ENCODE peak calls at places on chromosomes 12 and 14, in eight cellular contexts. One of them, this sample, is unnamed.

GRCh38 chr14:96817750-96818666 is 20.8 kb downstream of the VRK1 start:
- DNase-seq in GM23338: no peak
- DNase-seq in H1: no peak
- DNase-seq in neural progenitor cell: no peak
- DNase-seq in HCT116: no peak
- DNase-seq in PC-9: no peak
- DNase-seq in HepG2: no peak
- DNase-seq in MM.1S: no peak
- DNase-seq in this sample: no peak

GRCh38 chr14:26808407-26808806 is 210.6 kb upstream of the NOVA1 start:
- DNase-seq in GM23338: no peak
- DNase-seq in H1: no peak
- DNase-seq in neural progenitor cell: no peak
- DNase-seq in HCT116: no peak
- DNase-seq in PC-9: no peak
- DNase-seq in HepG2: no peak
- DNase-seq in MM.1S: no peak
- DNase-seq in this sample: peak; percentile 61

GRCh38 chr12:43349863-43350262 is 202.1 kb downstream of the ADAMTS20 start:
- DNase-seq in GM23338: no peak
- DNase-seq in H1: no peak
- DNase-seq in neural progenitor cell: no peak
- DNase-seq in HCT116: peak; percentile 10
- DNase-seq in PC-9: no peak
- DNase-seq in HepG2: no peak
- DNase-seq in MM.1S: no peak
- DNase-seq in this sample: peak; percentile 62

GRCh38 chr14:56199095-56199975 is 81.1 kb downstream of the PELI2 start:
- DNase-seq in GM23338: no peak
- DNase-seq in H1: no peak
- DNase-seq in neural progenitor cell: no peak
- DNase-seq in HCT116: no peak
- DNase-seq in PC-9: no peak
- DNase-seq in HepG2: no peak
- DNase-seq in MM.1S: no peak
- DNase-seq in this sample: no peak

GRCh38 chr14:21090194-21090939 is 8.1 kb downstream of the ZNF219 start:
- DNase-seq in GM23338: peak; percentile 87
- DNase-seq in H1: peak; percentile 90
- DNase-seq in neural progenitor cell: peak; percentile 66
- DNase-seq in HCT116: no peak
- DNase-seq in PC-9: no peak
- DNase-seq in HepG2: no peak
- DNase-seq in MM.1S: no peak
- DNase-seq in this sample: no peak

GRCh38 chr14:68020999-68021663 is 201.6 kb downstream of the RAD51B start:
- DNase-seq in GM23338: no peak
- DNase-seq in H1: no peak
- DNase-seq in neural progenitor cell: no peak
- DNase-seq in HCT116: no peak
- DNase-seq in PC-9: no peak
- DNase-seq in HepG2: no peak
- DNase-seq in MM.1S: no peak
- DNase-seq in this sample: no peak

GRCh38 chr12:6489449-6489848 is 3.6 kb downstream of the MRPL51 start:
- DNase-seq in GM23338: no peak
- DNase-seq in H1: no peak
- DNase-seq in neural progenitor cell: no peak
- DNase-seq in HCT116: no peak
- DNase-seq in PC-9: no peak
- DNase-seq in HepG2: no peak
- DNase-seq in MM.1S: no peak
- DNase-seq in this sample: no peak

GRCh38 chr12:31492599-31493196 is 98.2 kb downstream of the DENND5B start:
- DNase-seq in GM23338: no peak
- DNase-seq in H1: no peak
- DNase-seq in neural progenitor cell: no peak
- DNase-seq in HCT116: no peak
- DNase-seq in PC-9: no peak
- DNase-seq in HepG2: no peak
- DNase-seq in MM.1S: no peak
- DNase-seq in this sample: no peak

GRCh38 chr12:8637244-8637643 is 24.6 kb upstream of the AICDA start:
- DNase-seq in GM23338: no peak
- DNase-seq in H1: no peak
- DNase-seq in neural progenitor cell: no peak
- DNase-seq in HCT116: no peak
- DNase-seq in PC-9: no peak
- DNase-seq in HepG2: no peak
- DNase-seq in MM.1S: peak; percentile 4
- DNase-seq in this sample: no peak

GRCh38 chr14:51277753-51278415 is 37.8 kb downstream of the TMX1 start:
- DNase-seq in GM23338: no peak
- DNase-seq in H1: no peak
- DNase-seq in neural progenitor cell: no peak
- DNase-seq in HCT116: no peak
- DNase-seq in PC-9: no peak
- DNase-seq in HepG2: no peak
- DNase-seq in MM.1S: no peak
- DNase-seq in this sample: no peak

GRCh38 chr12:132386926-132387497 is 57.6 kb upstream of the GALNT9 start:
- DNase-seq in GM23338: no peak
- DNase-seq in H1: no peak
- DNase-seq in neural progenitor cell: no peak
- DNase-seq in HCT116: no peak
- DNase-seq in PC-9: no peak
- DNase-seq in HepG2: no peak
- DNase-seq in MM.1S: no peak
- DNase-seq in this sample: no peak

GRCh38 chr12:132384916-132385315 is 55.5 kb upstream of the GALNT9 start:
- DNase-seq in GM23338: no peak
- DNase-seq in H1: no peak
- DNase-seq in neural progenitor cell: no peak
- DNase-seq in HCT116: no peak
- DNase-seq in PC-9: no peak
- DNase-seq in HepG2: no peak
- DNase-seq in MM.1S: no peak
- DNase-seq in this sample: no peak

GRCh38 chr12:132385923-132386751 is 56.7 kb upstream of the GALNT9 start:
- DNase-seq in GM23338: no peak
- DNase-seq in H1: no peak
- DNase-seq in neural progenitor cell: no peak
- DNase-seq in HCT116: no peak
- DNase-seq in PC-9: no peak
- DNase-seq in HepG2: no peak
- DNase-seq in MM.1S: no peak
- DNase-seq in this sample: no peak

GRCh38 chr12:132388379-132389015 is 59.1 kb upstream of the GALNT9 start:
- DNase-seq in GM23338: no peak
- DNase-seq in H1: no peak
- DNase-seq in neural progenitor cell: no peak
- DNase-seq in HCT116: no peak
- DNase-seq in PC-9: no peak
- DNase-seq in HepG2: no peak
- DNase-seq in MM.1S: no peak
- DNase-seq in this sample: no peak

DNA sequence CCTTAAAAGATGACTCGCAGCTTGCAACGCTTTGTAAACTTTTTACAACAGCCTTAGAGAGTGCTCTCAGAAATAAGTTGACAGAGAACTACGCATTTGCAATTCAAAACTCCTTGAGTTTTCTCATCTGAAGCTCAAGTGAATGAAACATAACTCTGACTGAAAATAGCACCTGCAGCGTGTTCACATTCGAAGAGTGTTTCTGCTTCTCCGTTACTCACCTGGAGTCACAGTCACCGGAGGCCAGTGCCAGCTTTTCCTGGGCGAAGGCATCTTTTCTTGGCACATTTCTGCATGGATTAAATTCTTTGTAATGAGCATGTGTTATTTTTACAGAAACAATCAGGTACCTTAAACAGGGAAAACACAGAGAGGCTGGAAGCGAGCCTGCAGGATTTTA is 56.0 kb upstream of the GALNT9 start:
- DNase-seq in GM23338: no peak
- DNase-seq in H1: no peak
- DNase-seq in neural progenitor cell: no peak
- DNase-seq in HCT116: no peak
- DNase-seq in PC-9: no peak
- DNase-seq in HepG2: no peak
- DNase-seq in MM.1S: no peak
- DNase-seq in this sample: no peak
- TF ChIP-seq EZH2 in GM23338: no peak
- TF ChIP-seq EZH2 in H1: no peak
- TF ChIP-seq EZH2 in neural progenitor cell: no peak
- TF ChIP-seq EZH2 in HCT116: no peak
- TF ChIP-seq EZH2 in PC-9: no peak
- TF ChIP-seq EZH2 in HepG2: no peak
- TF ChIP-seq EZH2 in MM.1S: no peak
- TF ChIP-seq EZH2 in this sample: peak; percentile 49

GRCh38 chr12:107779077-107779840 is 4.8 kb downstream of the ASCL4 start:
- DNase-seq in GM23338: no peak
- DNase-seq in H1: no peak
- DNase-seq in neural progenitor cell: no peak
- DNase-seq in HCT116: no peak
- DNase-seq in PC-9: no peak
- DNase-seq in HepG2: no peak
- DNase-seq in MM.1S: peak; percentile 84
- DNase-seq in this sample: no peak

GRCh38 chr12:107778383-107779015 is 4.0 kb downstream of the ASCL4 start:
- DNase-seq in GM23338: no peak
- DNase-seq in H1: no peak
- DNase-seq in neural progenitor cell: no peak
- DNase-seq in HCT116: no peak
- DNase-seq in PC-9: no peak
- DNase-seq in HepG2: peak; percentile 3
- DNase-seq in MM.1S: no peak
- DNase-seq in this sample: no peak

GRCh38 chr12:107774349-107775029 is at the start of gene ASCL4:
- DNase-seq in GM23338: peak; percentile 27
- DNase-seq in H1: no peak
- DNase-seq in neural progenitor cell: peak; percentile 21
- DNase-seq in HCT116: no peak
- DNase-seq in PC-9: no peak
- DNase-seq in HepG2: no peak
- DNase-seq in MM.1S: no peak
- DNase-seq in this sample: no peak

GRCh38 chr12:107776171-107776570 is 1.7 kb downstream of the ASCL4 start:
- DNase-seq in GM23338: no peak
- DNase-seq in H1: no peak
- DNase-seq in neural progenitor cell: no peak
- DNase-seq in HCT116: no peak
- DNase-seq in PC-9: no peak
- DNase-seq in HepG2: no peak
- DNase-seq in MM.1S: no peak
- DNase-seq in this sample: no peak

GRCh38 chr12:107775093-107775721 is 703 bp downstream of the ASCL4 start:
- DNase-seq in GM23338: peak; percentile 88
- DNase-seq in H1: peak; percentile 85
- DNase-seq in neural progenitor cell: peak; percentile 91
- DNase-seq in HCT116: no peak
- DNase-seq in PC-9: no peak
- DNase-seq in HepG2: no peak
- DNase-seq in MM.1S: no peak
- DNase-seq in this sample: no peak
- TF ChIP-seq EZH2 in GM23338: no peak
- TF ChIP-seq EZH2 in H1: peak; percentile 73
- TF ChIP-seq EZH2 in neural progenitor cell: peak; percentile 79
- TF ChIP-seq EZH2 in HCT116: no peak
- TF ChIP-seq EZH2 in PC-9: no peak
- TF ChIP-seq EZH2 in HepG2: no peak
- TF ChIP-seq EZH2 in MM.1S: no peak
- TF ChIP-seq EZH2 in this sample: no peak

DNA sequence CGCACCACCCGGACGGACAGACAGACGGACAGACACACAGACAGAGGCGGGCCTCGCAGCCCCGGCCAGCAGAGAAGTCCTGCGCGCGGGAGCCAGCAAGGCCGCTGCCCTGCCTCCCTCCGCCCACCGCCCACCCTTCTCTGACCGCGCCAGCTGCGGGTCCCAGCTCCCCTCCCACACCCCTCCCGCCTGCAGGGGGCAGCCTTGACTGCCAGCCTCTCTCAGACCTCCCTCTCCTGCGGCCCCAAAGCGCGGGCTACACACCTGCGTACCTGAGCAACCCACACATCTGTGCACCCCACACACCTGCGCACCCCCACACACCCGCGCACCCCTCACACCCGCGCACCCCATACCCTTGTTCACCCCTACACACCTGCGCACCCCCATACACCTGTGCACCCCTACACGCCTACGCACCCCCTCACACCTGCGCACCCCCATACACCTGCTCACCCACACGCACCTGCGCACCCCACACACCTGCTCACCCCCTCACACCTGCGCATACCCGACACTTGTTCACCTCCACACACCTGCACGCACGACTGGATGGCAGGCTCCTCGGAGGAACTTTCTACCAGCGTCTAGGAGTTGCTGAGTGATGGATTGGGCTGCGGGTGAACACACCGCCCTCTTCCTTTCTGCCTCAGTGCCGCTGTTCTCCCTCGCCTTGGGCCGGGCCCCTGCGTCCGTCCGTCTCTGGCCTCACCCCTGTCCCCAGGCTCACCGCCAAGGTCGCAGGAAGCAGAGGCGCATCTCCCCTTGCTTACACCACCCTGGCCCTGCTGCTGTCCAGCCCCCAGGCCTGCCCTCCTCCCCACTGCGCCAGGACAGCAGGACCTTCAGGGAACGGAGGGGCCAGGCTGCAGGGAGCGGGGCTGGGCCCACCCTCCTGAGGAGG is 20.8 kb upstream of the TMEM106C start:
- DNase-seq in GM23338: peak; percentile 93
- DNase-seq in H1: peak; percentile 93
- DNase-seq in neural progenitor cell: peak; percentile 49
- DNase-seq in HCT116: no peak
- DNase-seq in PC-9: no peak
- DNase-seq in HepG2: peak; percentile 6
- DNase-seq in MM.1S: no peak
- DNase-seq in this sample: no peak
- TF ChIP-seq EZH2 in GM23338: no peak
- TF ChIP-seq EZH2 in H1: no peak
- TF ChIP-seq EZH2 in neural progenitor cell: no peak
- TF ChIP-seq EZH2 in HCT116: no peak
- TF ChIP-seq EZH2 in PC-9: no peak
- TF ChIP-seq EZH2 in HepG2: no peak
- TF ChIP-seq EZH2 in MM.1S: no peak
- TF ChIP-seq EZH2 in this sample: no peak

DNA sequence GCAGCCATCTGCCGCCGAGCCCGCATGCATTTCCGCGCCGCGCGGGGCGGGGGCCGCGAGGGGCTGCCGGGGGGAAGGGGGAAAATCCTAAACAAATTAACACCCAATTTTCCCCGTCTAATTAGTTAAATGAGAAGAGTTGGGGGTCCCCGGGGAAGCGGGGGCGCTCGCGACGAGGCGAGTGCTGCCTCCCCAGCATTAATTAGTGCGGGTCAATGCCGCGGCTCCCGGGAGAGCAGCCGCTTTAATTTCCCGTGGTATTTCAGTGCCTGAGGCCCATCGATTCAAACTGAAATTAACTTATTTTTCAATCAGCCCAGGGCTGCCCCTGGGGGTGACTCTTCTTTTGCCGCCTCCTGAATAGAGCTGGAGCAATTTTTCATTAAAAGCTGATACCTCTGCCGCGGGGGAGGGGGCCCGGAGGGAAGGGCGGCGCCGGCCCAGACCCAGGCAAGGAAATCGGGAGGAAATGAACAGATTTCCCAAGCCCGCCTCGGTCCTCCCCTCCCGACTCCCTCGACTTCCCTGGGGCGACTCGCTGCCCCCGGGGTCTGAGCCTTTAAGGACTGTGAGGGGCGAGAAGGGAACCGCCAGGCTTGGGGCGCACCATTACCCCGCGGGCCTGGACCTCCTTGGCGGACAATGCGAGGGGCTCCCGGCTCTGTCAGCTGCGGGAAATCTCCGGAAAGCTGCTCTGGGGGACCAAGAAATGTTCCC is 18.9 kb downstream of the VSX2 start:
- DNase-seq in GM23338: peak; percentile 36
- DNase-seq in H1: no peak
- DNase-seq in neural progenitor cell: peak; percentile 30
- DNase-seq in HCT116: no peak
- DNase-seq in PC-9: no peak
- DNase-seq in HepG2: no peak
- DNase-seq in MM.1S: no peak
- DNase-seq in this sample: no peak
- TF ChIP-seq EZH2 in GM23338: peak; percentile 29
- TF ChIP-seq EZH2 in H1: peak; percentile 73
- TF ChIP-seq EZH2 in neural progenitor cell: peak; percentile 84
- TF ChIP-seq EZH2 in HCT116: no peak
- TF ChIP-seq EZH2 in PC-9: peak; percentile 88
- TF ChIP-seq EZH2 in HepG2: no peak
- TF ChIP-seq EZH2 in MM.1S: no peak
- TF ChIP-seq EZH2 in this sample: no peak

This sample was measured in PC-3.